ENCODE peak calls at places on chromosome 21, in seven cellular contexts. One of them, this sample, is unnamed.

GRCh38 chr21:44962481-44962966 is 22.7 kb downstream of the SLX9 start:
- DNase-seq in colonic mucosa: no peak
- DNase-seq in astrocyte: peak; percentile 100
- DNase-seq in A549: no peak
- DNase-seq in progenitor cell of endocrine pancreas: no peak
- DNase-seq in CD8-positive, alpha-beta T cell: no peak
- DNase-seq in MCF 10A: peak; percentile 63
- DNase-seq in this sample: peak; percentile 78

GRCh38 chr21:43209575-43210453 is 41.0 kb downstream of the CRYAA start:
- DNase-seq in MCF 10A: peak; percentile 82
- DNase-seq in progenitor cell of endocrine pancreas: peak; percentile 6
- DNase-seq in astrocyte: peak; percentile 85
- DNase-seq in colonic mucosa: peak; percentile 12
- DNase-seq in A549: peak; percentile 66
- DNase-seq in CD8-positive, alpha-beta T cell: no peak
- DNase-seq in this sample: no peak

GRCh38 chr21:42653492-42654061 is at the start of gene PDE9A:
- DNase-seq in progenitor cell of endocrine pancreas: peak; percentile 65
- DNase-seq in astrocyte: no peak
- DNase-seq in colonic mucosa: peak; percentile 62
- DNase-seq in A549: peak; percentile 21
- DNase-seq in MCF 10A: no peak
- DNase-seq in CD8-positive, alpha-beta T cell: peak; percentile 27
- DNase-seq in this sample: no peak

GRCh38 chr21:33802458-33802857 is 113.1 kb downstream of the ATP5PO start:
- DNase-seq in CD8-positive, alpha-beta T cell: no peak
- DNase-seq in A549: no peak
- DNase-seq in progenitor cell of endocrine pancreas: no peak
- DNase-seq in MCF 10A: no peak
- DNase-seq in astrocyte: no peak
- DNase-seq in colonic mucosa: no peak
- DNase-seq in this sample: no peak

GRCh38 chr21:15126948-15127347 is 62.1 kb upstream of the NRIP1 start:
- DNase-seq in CD8-positive, alpha-beta T cell: no peak
- DNase-seq in astrocyte: no peak
- DNase-seq in MCF 10A: no peak
- DNase-seq in colonic mucosa: no peak
- DNase-seq in progenitor cell of endocrine pancreas: no peak
- DNase-seq in A549: no peak
- DNase-seq in this sample: no peak

GRCh38 chr21:42547001-42547905 is 33.6 kb downstream of the SLC37A1 start:
- DNase-seq in CD8-positive, alpha-beta T cell: no peak
- DNase-seq in MCF 10A: no peak
- DNase-seq in A549: no peak
- DNase-seq in progenitor cell of endocrine pancreas: no peak
- DNase-seq in colonic mucosa: no peak
- DNase-seq in astrocyte: no peak
- DNase-seq in this sample: no peak

GRCh38 chr21:43001316-43001715 is 27.0 kb downstream of the PKNOX1 start:
- DNase-seq in astrocyte: no peak
- DNase-seq in MCF 10A: peak; percentile 34
- DNase-seq in CD8-positive, alpha-beta T cell: no peak
- DNase-seq in progenitor cell of endocrine pancreas: no peak
- DNase-seq in colonic mucosa: no peak
- DNase-seq in A549: no peak
- DNase-seq in this sample: no peak

GRCh38 chr21:34623519-34623918 is 8.6 kb upstream of the RCAN1 start:
- DNase-seq in colonic mucosa: no peak
- DNase-seq in progenitor cell of endocrine pancreas: no peak
- DNase-seq in MCF 10A: no peak
- DNase-seq in astrocyte: no peak
- DNase-seq in CD8-positive, alpha-beta T cell: no peak
- DNase-seq in A549: no peak
- DNase-seq in this sample: no peak

GRCh38 chr21:17003763-17004373 is 509.0 kb upstream of the CXADR start:
- DNase-seq in astrocyte: peak; percentile 73
- DNase-seq in progenitor cell of endocrine pancreas: no peak
- DNase-seq in MCF 10A: no peak
- DNase-seq in colonic mucosa: no peak
- DNase-seq in A549: no peak
- DNase-seq in CD8-positive, alpha-beta T cell: no peak
- DNase-seq in this sample: no peak

GRCh38 chr21:45296638-45297037 is 8.9 kb upstream of the POFUT2 start:
- DNase-seq in colonic mucosa: no peak
- DNase-seq in MCF 10A: no peak
- DNase-seq in astrocyte: no peak
- DNase-seq in CD8-positive, alpha-beta T cell: no peak
- DNase-seq in A549: no peak
- DNase-seq in progenitor cell of endocrine pancreas: no peak
- DNase-seq in this sample: no peak

GRCh38 chr21:43189936-43190335 is 21.1 kb downstream of the CRYAA start:
- DNase-seq in A549: no peak
- DNase-seq in astrocyte: no peak
- DNase-seq in CD8-positive, alpha-beta T cell: no peak
- DNase-seq in MCF 10A: no peak
- DNase-seq in colonic mucosa: no peak
- DNase-seq in progenitor cell of endocrine pancreas: no peak
- DNase-seq in this sample: no peak

GRCh38 chr21:46210378-46211136 is 18.0 kb downstream of the LSS start:
- DNase-seq in CD8-positive, alpha-beta T cell: no peak
- DNase-seq in astrocyte: no peak
- DNase-seq in MCF 10A: no peak
- DNase-seq in colonic mucosa: no peak
- DNase-seq in progenitor cell of endocrine pancreas: no peak
- DNase-seq in A549: no peak
- DNase-seq in this sample: no peak

GRCh38 chr21:42220138-42220701 is 1.3 kb downstream of the ABCG1 start:
- DNase-seq in progenitor cell of endocrine pancreas: no peak
- DNase-seq in colonic mucosa: peak; percentile 75
- DNase-seq in astrocyte: peak; percentile 51
- DNase-seq in A549: peak; percentile 40
- DNase-seq in MCF 10A: peak; percentile 67
- DNase-seq in CD8-positive, alpha-beta T cell: peak; percentile 61
- DNase-seq in this sample: no peak

GRCh38 chr21:42777064-42777756 is 102.1 kb downstream of the WDR4 start:
- DNase-seq in MCF 10A: no peak
- DNase-seq in astrocyte: no peak
- DNase-seq in progenitor cell of endocrine pancreas: no peak
- DNase-seq in CD8-positive, alpha-beta T cell: no peak
- DNase-seq in A549: no peak
- DNase-seq in colonic mucosa: no peak
- DNase-seq in this sample: no peak

GRCh38 chr21:45138199-45139002 is 64.0 kb downstream of the ADARB1 start:
- DNase-seq in MCF 10A: peak; percentile 77
- DNase-seq in A549: peak; percentile 28
- DNase-seq in astrocyte: peak; percentile 23
- DNase-seq in colonic mucosa: peak; percentile 65
- DNase-seq in CD8-positive, alpha-beta T cell: peak; percentile 72
- DNase-seq in progenitor cell of endocrine pancreas: peak; percentile 61
- DNase-seq in this sample: peak; percentile 26

GRCh38 chr21:34352556-34352955 is 11.2 kb upstream of the KCNE2 start:
- DNase-seq in astrocyte: no peak
- DNase-seq in MCF 10A: no peak
- DNase-seq in A549: no peak
- DNase-seq in CD8-positive, alpha-beta T cell: no peak
- DNase-seq in colonic mucosa: no peak
- DNase-seq in progenitor cell of endocrine pancreas: no peak
- DNase-seq in this sample: no peak

GRCh38 chr21:17673261-17674020 is 60.7 kb upstream of the BTG3 start:
- DNase-seq in A549: no peak
- DNase-seq in progenitor cell of endocrine pancreas: no peak
- DNase-seq in colonic mucosa: no peak
- DNase-seq in MCF 10A: peak; percentile 76
- DNase-seq in CD8-positive, alpha-beta T cell: no peak
- DNase-seq in astrocyte: peak; percentile 38
- DNase-seq in this sample: peak; percentile 44

GRCh38 chr21:45393021-45393420 is 11.9 kb upstream of the COL18A1 start:
- DNase-seq in CD8-positive, alpha-beta T cell: no peak
- DNase-seq in astrocyte: no peak
- DNase-seq in colonic mucosa: no peak
- DNase-seq in MCF 10A: no peak
- DNase-seq in progenitor cell of endocrine pancreas: no peak
- DNase-seq in A549: no peak
- DNase-seq in this sample: no peak

GRCh38 chr21:46515109-46515508 is 56.4 kb downstream of the DIP2A start:
- DNase-seq in A549: no peak
- DNase-seq in CD8-positive, alpha-beta T cell: no peak
- DNase-seq in MCF 10A: no peak
- DNase-seq in astrocyte: peak; percentile 16
- DNase-seq in progenitor cell of endocrine pancreas: no peak
- DNase-seq in colonic mucosa: no peak
- DNase-seq in this sample: no peak

GRCh38 chr21:45309069-45309521 is 21.4 kb upstream of the POFUT2 start:
- DNase-seq in progenitor cell of endocrine pancreas: no peak
- DNase-seq in A549: peak; percentile 42
- DNase-seq in CD8-positive, alpha-beta T cell: no peak
- DNase-seq in colonic mucosa: peak; percentile 65
- DNase-seq in astrocyte: no peak
- DNase-seq in MCF 10A: peak; percentile 61
- DNase-seq in this sample: no peak

GRCh38 chr21:42503711-42504110 is 7.7 kb upstream of the RSPH1 start:
- DNase-seq in colonic mucosa: no peak
- DNase-seq in astrocyte: no peak
- DNase-seq in CD8-positive, alpha-beta T cell: no peak
- DNase-seq in MCF 10A: no peak
- DNase-seq in A549: no peak
- DNase-seq in progenitor cell of endocrine pancreas: no peak
- DNase-seq in this sample: no peak

GRCh38 chr21:44753357-44753756 is 42.0 kb upstream of the TSPEAR start:
- DNase-seq in CD8-positive, alpha-beta T cell: no peak
- DNase-seq in MCF 10A: no peak
- DNase-seq in colonic mucosa: no peak
- DNase-seq in astrocyte: no peak
- DNase-seq in progenitor cell of endocrine pancreas: no peak
- DNase-seq in A549: no peak
- DNase-seq in this sample: no peak

GRCh38 chr21:29235714-29236197 is 63.0 kb upstream of the BACH1 start:
- DNase-seq in colonic mucosa: no peak
- DNase-seq in progenitor cell of endocrine pancreas: no peak
- DNase-seq in A549: no peak
- DNase-seq in MCF 10A: no peak
- DNase-seq in astrocyte: no peak
- DNase-seq in CD8-positive, alpha-beta T cell: no peak
- DNase-seq in this sample: no peak

GRCh38 chr21:39804264-39804663 is 59.3 kb downstream of the IGSF5 start:
- DNase-seq in MCF 10A: no peak
- DNase-seq in A549: no peak
- DNase-seq in CD8-positive, alpha-beta T cell: no peak
- DNase-seq in progenitor cell of endocrine pancreas: no peak
- DNase-seq in astrocyte: no peak
- DNase-seq in colonic mucosa: no peak
- DNase-seq in this sample: no peak

GRCh38 chr21:39799178-39799577 is 54.2 kb downstream of the IGSF5 start:
- DNase-seq in astrocyte: no peak
- DNase-seq in MCF 10A: no peak
- DNase-seq in progenitor cell of endocrine pancreas: no peak
- DNase-seq in colonic mucosa: no peak
- DNase-seq in A549: no peak
- DNase-seq in CD8-positive, alpha-beta T cell: no peak
- DNase-seq in this sample: no peak

GRCh38 chr21:39805983-39806382 is 61.0 kb downstream of the IGSF5 start:
- DNase-seq in progenitor cell of endocrine pancreas: no peak
- DNase-seq in astrocyte: no peak
- DNase-seq in A549: no peak
- DNase-seq in MCF 10A: no peak
- DNase-seq in CD8-positive, alpha-beta T cell: no peak
- DNase-seq in colonic mucosa: no peak
- DNase-seq in this sample: no peak

GRCh38 chr21:39803393-39803792 is 58.4 kb downstream of the IGSF5 start:
- DNase-seq in CD8-positive, alpha-beta T cell: no peak
- DNase-seq in astrocyte: no peak
- DNase-seq in MCF 10A: no peak
- DNase-seq in progenitor cell of endocrine pancreas: no peak
- DNase-seq in colonic mucosa: no peak
- DNase-seq in A549: no peak
- DNase-seq in this sample: no peak

GRCh38 chr21:39802226-39802625 is 57.2 kb downstream of the IGSF5 start:
- DNase-seq in MCF 10A: no peak
- DNase-seq in progenitor cell of endocrine pancreas: no peak
- DNase-seq in astrocyte: no peak
- DNase-seq in CD8-positive, alpha-beta T cell: no peak
- DNase-seq in colonic mucosa: no peak
- DNase-seq in A549: no peak
- DNase-seq in this sample: no peak
- TF ChIP-seq CTCF in MCF 10A: no peak
- TF ChIP-seq CTCF in progenitor cell of endocrine pancreas: no peak
- TF ChIP-seq CTCF in astrocyte: no peak
- TF ChIP-seq CTCF in CD8-positive, alpha-beta T cell: no peak
- TF ChIP-seq CTCF in colonic mucosa: no peak
- TF ChIP-seq CTCF in A549: no peak
- TF ChIP-seq CTCF in this sample: no peak

DNA sequence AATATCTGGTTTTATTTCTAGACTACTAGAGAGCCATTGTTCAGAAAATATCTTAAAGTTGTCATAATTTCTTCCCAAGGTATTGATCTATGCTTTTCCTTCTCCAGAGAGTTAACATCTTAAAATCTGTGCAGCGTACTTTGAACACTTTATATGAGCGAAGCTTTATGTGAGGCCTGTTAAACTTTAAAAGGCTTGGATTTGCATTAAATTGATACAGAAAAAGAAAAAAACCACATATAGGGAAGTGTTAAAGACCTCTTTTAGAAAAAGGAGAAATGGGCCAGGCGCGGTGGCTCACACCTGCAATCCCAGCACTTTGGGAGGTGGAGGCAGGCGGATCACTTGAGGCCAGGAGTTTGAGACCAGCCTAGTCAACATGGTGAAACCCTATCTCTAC is 59.2 kb upstream of the MORC3 start:
- DNase-seq in astrocyte: no peak
- DNase-seq in progenitor cell of endocrine pancreas: no peak
- DNase-seq in CD8-positive, alpha-beta T cell: no peak
- DNase-seq in A549: no peak
- DNase-seq in colonic mucosa: no peak
- DNase-seq in MCF 10A: no peak
- DNase-seq in this sample: no peak
- TF ChIP-seq CTCF in astrocyte: no peak
- TF ChIP-seq CTCF in progenitor cell of endocrine pancreas: peak; percentile 4
- TF ChIP-seq CTCF in CD8-positive, alpha-beta T cell: peak; percentile 29
- TF ChIP-seq CTCF in A549: no peak
- TF ChIP-seq CTCF in colonic mucosa: no peak
- TF ChIP-seq CTCF in MCF 10A: no peak
- TF ChIP-seq CTCF in this sample: peak; percentile 61

DNA sequence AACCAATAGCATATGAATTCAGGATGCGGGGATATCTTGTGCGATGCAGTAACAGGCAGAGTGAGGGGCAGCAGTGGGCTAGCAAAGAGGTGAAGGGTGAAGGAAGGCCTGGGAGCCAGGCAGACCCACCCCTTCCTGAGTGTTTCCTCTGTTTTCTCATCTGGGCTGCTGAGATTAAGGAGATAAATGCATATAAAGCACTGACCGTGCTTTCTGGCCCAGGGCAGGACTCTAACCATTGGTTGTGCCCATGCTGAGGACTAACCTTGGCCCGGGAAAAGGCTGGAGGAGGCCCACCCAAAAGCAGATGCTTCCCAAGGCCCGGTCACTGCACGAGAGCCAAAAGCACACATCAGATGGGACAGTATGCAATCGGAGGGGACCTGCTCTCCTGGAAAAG is 87.6 kb downstream of the PSMG1 start:
- DNase-seq in astrocyte: no peak
- DNase-seq in MCF 10A: no peak
- DNase-seq in colonic mucosa: no peak
- DNase-seq in A549: no peak
- DNase-seq in progenitor cell of endocrine pancreas: no peak
- DNase-seq in CD8-positive, alpha-beta T cell: no peak
- DNase-seq in this sample: no peak
- TF ChIP-seq CTCF in astrocyte: no peak
- TF ChIP-seq CTCF in MCF 10A: no peak
- TF ChIP-seq CTCF in colonic mucosa: no peak
- TF ChIP-seq CTCF in A549: no peak
- TF ChIP-seq CTCF in progenitor cell of endocrine pancreas: no peak
- TF ChIP-seq CTCF in CD8-positive, alpha-beta T cell: no peak
- TF ChIP-seq CTCF in this sample: no peak

GRCh38 chr21:36692844-36693143 is 6.1 kb upstream of the SIM2 start:
- DNase-seq in CD8-positive, alpha-beta T cell: no peak
- DNase-seq in A549: no peak
- DNase-seq in progenitor cell of endocrine pancreas: no peak
- DNase-seq in MCF 10A: no peak
- DNase-seq in colonic mucosa: no peak
- DNase-seq in astrocyte: no peak
- DNase-seq in this sample: no peak
- TF ChIP-seq CTCF in CD8-positive, alpha-beta T cell: no peak
- TF ChIP-seq CTCF in A549: no peak
- TF ChIP-seq CTCF in progenitor cell of endocrine pancreas: no peak
- TF ChIP-seq CTCF in MCF 10A: no peak
- TF ChIP-seq CTCF in colonic mucosa: no peak
- TF ChIP-seq CTCF in astrocyte: no peak
- TF ChIP-seq CTCF in this sample: no peak